ENCODE peak calls at places on chromosomes 7 and 10, in six cellular contexts. J is mammary epithelial cell, T is transverse colon, D is prostate gland, C is left ventricle myocardium inferior, Q is lower lobe of right lung. W is an unnamed sample.
A peak's percentile ranks its signal among the peaks of the same experiment; 100 is the strongest.

GRCh38 chr7:35874881-35875280 is 74.0 kb downstream of the SEPTIN7 start:
- DNase-seq in D (no peak), T (no peak), Q (no peak), C (no peak), J (no peak), W (no peak)

GRCh38 chr10:130352291-130352645 is 216.1 kb downstream of the GLRX3 start:
- DNase-seq in C (no peak), J (no peak), T (no peak), Q (no peak), D (no peak), W (no peak)

GRCh38 chr7:135382162-135382561 is 127.7 kb downstream of the CNOT4 start:
- DNase-seq in T (no peak), J (no peak), C (no peak), D (no peak), Q (no peak), W (no peak)

GRCh38 chr7:158837790-158838189 is 8.5 kb upstream of the ESYT2 start:
- DNase-seq in C (no peak), T (no peak), D (no peak), J (no peak), Q (no peak), W (no peak)

GRCh38 chr7:21922605-21923004 is 23.1 kb downstream of the CDCA7L start:
- DNase-seq in Q (no peak), C (no peak), J (no peak), D (no peak), T (no peak), W (no peak)

GRCh38 chr7:44508328-44508990 is 18.0 kb upstream of the NUDCD3 start:
- DNase-seq in D (no peak), J (no peak), T (no peak), Q (no peak), C (no peak), W (no peak)

GRCh38 chr7:116231543-116232401 is 21.4 kb downstream of the TES start:
- DNase-seq in Q (no peak), C (no peak), D (peak; percentile 22), J (no peak), T (no peak), W (no peak)

GRCh38 chr10:44477021-44477420 is 92.1 kb upstream of the CXCL12 start:
- DNase-seq in J (no peak), T (no peak), Q (no peak), C (no peak), D (no peak), W (peak; percentile 36)

GRCh38 chr10:103560886-103561285 is 67.4 kb downstream of the NEURL1 start:
- DNase-seq in D (no peak), T (no peak), C (no peak), Q (no peak), J (no peak), W (peak; percentile 80)

GRCh38 chr10:72638586-72639440 is 12.9 kb upstream of the MICU1 start:
- DNase-seq in T (no peak), J (no peak), C (no peak), D (no peak), Q (no peak), W (no peak)

GRCh38 chr7:52211930-52212329 is 823.5 kb upstream of the POM121L12 start:
- DNase-seq in C (no peak), Q (no peak), D (no peak), T (no peak), J (no peak), W (no peak)

GRCh38 chr7:120554960-120555571 is 282.1 kb downstream of the KCND2 start:
- DNase-seq in D (no peak), J (peak; percentile 28), T (no peak), Q (no peak), C (no peak), W (no peak)

GRCh38 chr10:44703241-44704155 is 207.6 kb upstream of the TMEM72 start:
- DNase-seq in J (no peak), C (no peak), T (no peak), Q (no peak), D (no peak), W (no peak)

GRCh38 chr7:4791738-4792536 is 16.5 kb downstream of the AP5Z1 start:
- DNase-seq in C (peak; percentile 84), D (peak; percentile 56), J (no peak), T (peak; percentile 62), Q (peak; percentile 83), W (peak; percentile 74)

GRCh38 chr10:100106865-100107264 is 25.2 kb upstream of the CPN1 start:
- DNase-seq in Q (no peak), T (no peak), J (no peak), C (no peak), D (no peak), W (no peak)

GRCh38 chr7:5206686-5207085 is 16.7 kb downstream of the WIPI2 start:
- DNase-seq in C (no peak), J (no peak), D (no peak), Q (no peak), T (no peak), W (no peak)

GRCh38 chr7:30865077-30865476 is 46.6 kb upstream of the AQP1 start:
- DNase-seq in Q (no peak), J (no peak), C (no peak), T (no peak), D (no peak), W (no peak)

GRCh38 chr7:30861612-30862011 is 50.0 kb upstream of the AQP1 start:
- DNase-seq in D (no peak), C (no peak), J (no peak), Q (no peak), T (no peak), W (no peak)

GRCh38 chr7:30862987-30863693 is 48.5 kb upstream of the AQP1 start:
- DNase-seq in Q (no peak), D (no peak), C (no peak), T (no peak), J (no peak), W (no peak)

GRCh38 chr7:30864146-30864545 is 47.5 kb upstream of the AQP1 start:
- DNase-seq in D (no peak), C (no peak), J (no peak), T (no peak), Q (no peak), W (no peak)

DNA sequence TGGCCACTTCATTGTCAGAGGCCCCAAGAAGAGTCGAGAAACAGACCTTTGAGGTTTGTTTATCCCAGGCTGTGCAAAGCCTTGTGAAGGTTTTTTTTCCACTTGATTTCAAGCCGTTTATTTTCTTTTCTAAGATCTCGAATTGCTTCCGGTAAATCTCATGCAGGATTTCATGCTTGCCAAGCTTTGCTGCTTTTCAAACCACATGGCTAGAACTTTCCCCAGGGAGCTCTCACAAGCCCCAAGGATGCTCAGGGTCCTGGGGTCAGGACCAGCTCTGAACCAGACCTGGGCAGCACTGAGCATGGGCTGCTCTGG is 48.0 kb upstream of the AQP1 start:
- DNase-seq in C (no peak), D (no peak), Q (no peak), J (no peak), T (no peak), W (no peak)
- H3K4me1 ChIP-seq in C (peaks cover 61% of the 10 kb centered on the region), D (no peaks in the 10 kb centered on the region), Q (peaks cover 25% of the 10 kb centered on the region), J (no peaks in the 10 kb centered on the region), T (peaks cover 6% of the 10 kb centered on the region), W (peaks cover 3% of the 10 kb centered on the region)

DNA sequence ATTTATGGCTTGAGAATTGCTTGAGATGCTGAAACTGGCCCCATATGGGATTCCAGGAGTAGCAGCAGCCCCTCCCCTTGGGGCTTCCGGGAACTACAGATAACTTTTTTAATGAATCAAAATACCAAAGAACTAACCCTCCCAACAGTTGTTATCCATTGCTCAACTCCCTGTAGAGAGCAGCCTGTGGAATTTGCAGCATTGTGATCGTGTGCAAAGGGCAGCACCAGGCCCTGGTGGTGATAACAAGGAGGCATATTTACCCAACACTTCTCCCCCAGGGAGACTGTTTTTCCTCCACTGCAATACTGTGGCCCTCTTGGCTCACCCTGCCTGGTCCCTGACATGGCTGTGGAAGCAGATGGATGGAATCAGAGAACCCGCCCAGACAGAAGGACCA is 196.2 kb downstream of the PLXNA4 start:
- DNase-seq in D (no peak), C (peak; percentile 42), J (no peak), T (no peak), Q (no peak), W (no peak)
- TF ChIP-seq CTCF in D (no peak), C (no peak), J (no peak), T (no peak), Q (no peak), W (no peak)

DNA sequence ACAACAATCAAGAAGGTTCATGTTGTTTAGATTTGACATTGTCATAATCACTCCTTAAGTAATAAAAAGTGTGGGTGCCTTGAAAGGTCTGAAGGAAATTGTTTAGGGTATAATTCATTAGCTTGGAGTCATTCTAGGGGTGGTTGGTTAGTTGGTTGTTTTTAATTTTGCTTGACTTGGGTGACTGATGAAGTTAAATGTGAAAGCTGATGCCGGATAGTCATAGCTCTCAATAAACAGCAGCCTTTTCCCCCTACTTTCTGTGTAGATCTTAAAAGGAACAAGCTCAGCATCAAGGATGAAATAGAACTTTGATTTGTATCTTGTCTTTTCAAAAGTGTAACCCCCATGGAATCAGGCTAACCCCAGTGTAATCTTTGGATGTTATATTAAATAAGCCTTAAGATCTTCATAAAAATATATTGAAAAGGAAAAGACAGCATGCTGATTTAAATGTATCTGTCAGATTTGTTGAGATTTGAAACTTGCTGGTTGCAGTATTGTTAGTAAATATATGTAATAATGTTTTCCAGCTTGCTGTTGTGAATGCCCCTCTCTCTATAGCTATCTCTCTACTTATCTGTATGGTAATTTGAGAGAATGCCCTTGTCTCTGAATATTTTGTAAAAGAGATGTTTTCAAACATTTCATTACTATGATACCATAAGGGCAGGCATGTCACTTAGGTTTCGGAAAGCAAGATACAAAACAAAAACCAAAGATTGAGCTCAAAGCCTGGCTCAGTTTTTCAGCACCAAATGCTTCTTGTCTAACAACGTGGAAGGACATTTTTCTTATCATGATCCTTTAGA is 148.5 kb downstream of the ARID5B start:
- DNase-seq in Q (no peak), D (no peak), T (no peak), C (no peak), J (no peak), W (no peak)
- H3K4me1 ChIP-seq in Q (peaks cover 75% of the 10 kb centered on the region), D (peaks cover 13% of the 10 kb centered on the region), T (peaks cover 51% of the 10 kb centered on the region), C (peaks cover 95% of the 10 kb centered on the region), J (peaks cover 44% of the 10 kb centered on the region), W (peaks cover 44% of the 10 kb centered on the region)

DNA sequence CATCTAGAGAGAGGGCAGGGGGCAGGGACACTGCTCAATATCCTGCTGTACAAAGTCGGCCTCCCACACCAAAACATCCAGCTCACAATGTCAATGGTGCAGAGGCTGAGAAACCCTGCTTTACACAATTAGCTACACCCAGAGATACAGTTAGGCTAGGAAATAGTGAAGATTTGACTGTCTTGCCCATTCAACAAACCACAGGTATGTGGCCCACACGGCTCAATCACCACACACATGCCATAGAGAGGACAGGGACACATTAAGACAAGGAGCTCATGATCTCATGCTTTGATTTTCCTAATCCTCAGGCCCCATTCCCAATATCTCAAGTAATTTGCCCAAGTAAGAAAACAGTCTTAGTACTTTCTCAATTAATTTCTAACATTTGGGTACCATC is 110.4 kb downstream of the OSBPL3 start:
- DNase-seq in D (no peak), C (no peak), J (peak; percentile 35), Q (no peak), T (no peak), W (no peak)
- TF ChIP-seq CTCF in D (no peak), C (no peak), J (no peak), Q (no peak), T (no peak), W (no peak)

DNA sequence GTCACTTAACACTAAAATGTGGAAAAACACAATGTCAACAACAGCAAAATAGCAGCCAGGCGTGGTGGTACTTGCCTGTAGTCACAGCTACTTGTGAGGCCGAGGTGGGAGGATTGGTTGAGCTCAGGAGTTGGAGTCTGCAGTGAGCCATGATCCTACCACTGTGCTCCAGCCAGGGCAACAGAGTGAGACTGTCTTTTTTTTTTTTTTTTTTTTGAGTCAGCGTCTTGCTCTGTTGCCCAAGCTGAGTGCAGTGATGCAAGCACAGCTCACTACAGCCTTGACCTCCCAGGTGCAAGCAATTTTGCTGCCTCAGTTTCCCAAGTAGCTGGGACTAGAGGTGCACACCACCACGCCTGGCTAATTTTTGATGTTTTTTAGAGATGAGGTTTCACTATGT is 6.1 kb downstream of the KCTD7 start:
- DNase-seq in Q (no peak), C (no peak), J (no peak), T (no peak), D (no peak), W (no peak)
- H3K4me1 ChIP-seq in Q (peaks cover 25% of the 10 kb centered on the region), C (peaks cover 5% of the 10 kb centered on the region), J (no peaks in the 10 kb centered on the region), T (peaks cover 2% of the 10 kb centered on the region), D (no peaks in the 10 kb centered on the region), W (peaks cover 1% of the 10 kb centered on the region)